ENCODE peak calls at places on chromosomes 3 and 15, in nine cellular contexts. M is ELF-1, H is LoVo, N is progenitor cell of endocrine pancreas, F is activated gamma-delta T cell treated with Interleukin-2 at 50 U/mL for 16 hours, R is nucleus accumbens, K is NCI-H2081, Z is heart left ventricle, J is iPS DF 19.7. V is an unnamed sample.

GRCh38 chr3:178352300-178353021 is 183.8 kb upstream of the KCNMB2 start:
- DNase-seq in M (peak), H (peak), N (no peak), F (no peak), R (no peak), K (peak), Z (no peak), J (peak), V (no peak)

GRCh38 chr3:186653079-186653710 is 12.6 kb upstream of the HRG start:
- DNase-seq in M (no peak), H (no peak), N (no peak), F (no peak), R (no peak), K (no peak), Z (no peak), J (no peak), V (peak)

GRCh38 chr15:68186671-68187397 is 18.3 kb downstream of the CALML4 start:
- DNase-seq in M (no peak), H (no peak), N (no peak), F (no peak), R (no peak), K (peak), Z (no peak), J (no peak), V (no peak)

GRCh38 chr3:31981206-31982181 is at the start of the genes OSBPL10 and ZNF860:
- DNase-seq in M (peak), H (peak), N (peak), F (no peak), R (peak), K (peak), Z (peak), J (no peak), V (no peak)

GRCh38 chr3:150771600-150771999 is 8.6 kb upstream of the SIAH2 start:
- DNase-seq in M (no peak), H (no peak), N (no peak), F (no peak), R (no peak), K (no peak), Z (no peak), J (no peak), V (no peak)

GRCh38 chr3:8938021-8938420 is 25.3 kb downstream of the RAD18 start:
- DNase-seq in M (no peak), H (peak), N (no peak), F (no peak), R (no peak), K (no peak), Z (no peak), J (no peak), V (no peak)

GRCh38 chr3:150469931-150470740 is 62.0 kb downstream of the TSC22D2 start:
- DNase-seq in M (no peak), H (peak), N (no peak), F (no peak), R (no peak), K (no peak), Z (no peak), J (no peak), V (no peak)

GRCh38 chr15:60374628-60375081 is 23.1 kb downstream of the ANXA2 start:
- DNase-seq in M (peak), H (peak), N (peak), F (no peak), R (no peak), K (peak), Z (no peak), J (no peak), V (no peak)

GRCh38 chr3:159191454-159191853 is 389.6 kb downstream of the MFSD1 start:
- DNase-seq in M (no peak), H (peak), N (no peak), F (no peak), R (no peak), K (no peak), Z (no peak), J (no peak), V (no peak)

GRCh38 chr3:187031934-187032333 is 101.6 kb downstream of the ST6GAL1 start:
- DNase-seq in M (no peak), H (no peak), N (no peak), F (no peak), R (no peak), K (no peak), Z (no peak), J (no peak), V (no peak)

GRCh38 chr15:47715402-47715801 is 1.9 kb upstream of the SEMA6D start:
- DNase-seq in M (no peak), H (no peak), N (no peak), F (no peak), R (no peak), K (no peak), Z (no peak), J (no peak), V (no peak)

GRCh38 chr15:29550834-29551465 is 271.3 kb downstream of the TJP1 start:
- DNase-seq in M (no peak), H (no peak), N (no peak), F (no peak), R (no peak), K (no peak), Z (no peak), J (no peak), V (no peak)

GRCh38 chr15:99762288-99762687 is 29.1 kb upstream of the LYSMD4 start:
- DNase-seq in M (no peak), H (no peak), N (no peak), F (no peak), R (no peak), K (no peak), Z (no peak), J (no peak), V (no peak)

GRCh38 chr15:60534546-60534945 is 55.6 kb upstream of the ICE2 start:
- DNase-seq in M (no peak), H (no peak), N (no peak), F (no peak), R (no peak), K (no peak), Z (no peak), J (no peak), V (no peak)

GRCh38 chr15:86199467-86200145 is 119.9 kb downstream of the AGBL1 start:
- DNase-seq in M (no peak), H (no peak), N (no peak), F (no peak), R (no peak), K (no peak), Z (no peak), J (no peak), V (no peak)

GRCh38 chr3:88263417-88264116 is 113.8 kb downstream of the C3orf38 start:
- DNase-seq in M (no peak), H (peak), N (no peak), F (no peak), R (no peak), K (no peak), Z (no peak), J (no peak), V (no peak)

GRCh38 chr3:94548581-94549316 is 485.9 kb downstream of the NSUN3 start:
- DNase-seq in M (peak), H (no peak), N (no peak), F (no peak), R (no peak), K (no peak), Z (no peak), J (no peak), V (no peak)

GRCh38 chr3:170679190-170679589 is 93.3 kb upstream of the SLC7A14 start:
- DNase-seq in M (no peak), H (peak), N (no peak), F (no peak), R (no peak), K (no peak), Z (no peak), J (no peak), V (no peak)

GRCh38 chr3:51374456-51374855 is 10.6 kb upstream of the MANF start:
- DNase-seq in M (no peak), H (no peak), N (no peak), F (no peak), R (no peak), K (no peak), Z (no peak), J (no peak), V (no peak)

GRCh38 chr3:24305795-24306467 is 188.7 kb downstream of the THRB start:
- DNase-seq in M (peak), H (no peak), N (no peak), F (no peak), R (no peak), K (peak), Z (no peak), J (no peak), V (no peak)

GRCh38 chr3:77690284-77690869 is 650.5 kb downstream of the ROBO2 start:
- DNase-seq in M (no peak), H (no peak), N (no peak), F (no peak), R (no peak), K (no peak), Z (no peak), J (no peak), V (no peak)

GRCh38 chr15:91223902-91224301 is 123.8 kb downstream of the SV2B start:
- DNase-seq in M (no peak), H (no peak), N (no peak), F (no peak), R (no peak), K (peak), Z (no peak), J (no peak), V (no peak)

GRCh38 chr3:142027713-142028112 is 121.6 kb downstream of the TFDP2 start:
- DNase-seq in M (peak), H (peak), N (no peak), F (no peak), R (no peak), K (peak), Z (no peak), J (no peak), V (no peak)

GRCh38 chr15:39429898-39430357 is 151.0 kb upstream of the THBS1 start:
- DNase-seq in M (no peak), H (peak), N (no peak), F (no peak), R (no peak), K (no peak), Z (no peak), J (no peak), V (no peak)

GRCh38 chr3:25587094-25587493 is 77.6 kb downstream of the TOP2B start:
- DNase-seq in M (no peak), H (no peak), N (no peak), F (no peak), R (no peak), K (peak), Z (no peak), J (no peak), V (no peak)

GRCh38 chr3:143979041-143979440 is 7.4 kb downstream of the DIPK2A start:
- DNase-seq in M (no peak), H (no peak), N (no peak), F (no peak), R (no peak), K (no peak), Z (no peak), J (no peak), V (no peak)

GRCh38 chr3:24494616-24495333 is at the start of gene THRB:
- DNase-seq in M (peak), H (peak), N (peak), F (no peak), R (peak), K (peak), Z (peak), J (no peak), V (no peak)

GRCh38 chr3:177262396-177262795 is 65.1 kb upstream of the TBL1XR1 start:
- DNase-seq in M (peak), H (no peak), N (no peak), F (no peak), R (no peak), K (no peak), Z (no peak), J (no peak), V (no peak)

GRCh38 chr15:96171842-96172241 is 158.7 kb upstream of the NR2F2 start:
- DNase-seq in M (peak), H (no peak), N (peak), F (no peak), R (no peak), K (no peak), Z (no peak), J (no peak), V (no peak)

GRCh38 chr3:129554356-129555120 is 11.6 kb downstream of the H1-8 start:
- DNase-seq in M (peak), H (no peak), N (no peak), F (no peak), R (no peak), K (no peak), Z (no peak), J (no peak), V (no peak)

GRCh38 chr15:99404454-99404853 is 153.2 kb downstream of the LRRC28 start:
- DNase-seq in M (no peak), H (no peak), N (no peak), F (no peak), R (no peak), K (no peak), Z (no peak), J (no peak), V (no peak)

GRCh38 chr15:67103869-67104268 is 38.5 kb downstream of the SMAD3 start:
- DNase-seq in M (no peak), H (no peak), N (no peak), F (peak), R (no peak), K (no peak), Z (no peak), J (no peak), V (no peak)

GRCh38 chr15:67149859-67150824 is 84.7 kb downstream of the SMAD3 start:
- DNase-seq in M (peak), H (peak), N (no peak), F (no peak), R (no peak), K (no peak), Z (peak), J (no peak), V (peak)

GRCh38 chr15:57375827-57376694 is at the start of gene CGNL1:
- DNase-seq in M (peak), H (no peak), N (peak), F (no peak), R (no peak), K (peak), Z (peak), J (no peak), V (no peak)

GRCh38 chr3:145637105-145637504 is 523.9 kb downstream of the PLOD2 start:
- DNase-seq in M (no peak), H (no peak), N (no peak), F (no peak), R (no peak), K (no peak), Z (no peak), J (no peak), V (no peak)

GRCh38 chr15:41876689-41877088 is 17.2 kb downstream of the SPTBN5 start:
- DNase-seq in M (no peak), H (no peak), N (no peak), F (no peak), R (no peak), K (peak), Z (no peak), J (no peak), V (no peak)

GRCh38 chr3:82676356-82677026 is 915.0 kb upstream of the GBE1 start:
- DNase-seq in M (no peak), H (no peak), N (no peak), F (no peak), R (no peak), K (no peak), Z (no peak), J (no peak), V (no peak)

GRCh38 chr3:53846134-53846850 is at the start of the genes CHDH and IL17RB:
- DNase-seq in M (peak), H (peak), N (peak), F (no peak), R (peak), K (peak), Z (peak), J (no peak), V (no peak)

GRCh38 chr15:41558400-41559238 is at the start of gene TYRO3:
- DNase-seq in M (peak), H (peak), N (peak), F (peak), R (peak), K (peak), Z (peak), J (no peak), V (no peak)

GRCh38 chr3:65479118-65479517 is 559.6 kb downstream of the MAGI1 start:
- DNase-seq in M (no peak), H (no peak), N (no peak), F (no peak), R (no peak), K (no peak), Z (no peak), J (no peak), V (no peak)

V was measured in GM12878.